ENCODE peak calls at places on chromosomes 7 and 10, in five cellular contexts. U, A, I, D and Q are unnamed samples.

GRCh38 chr10:125094826-125095225 is 65.5 kb downstream of the CTBP2 start:
- DNase-seq in D (no peak), U (no peak), I (no peak), A (no peak), Q (peak)

GRCh38 chr10:124064676-124065075 is 28.7 kb downstream of the CHST15 start:
- DNase-seq in D (no peak), A (no peak), I (no peak), U (peak), Q (no peak)

GRCh38 chr7:13851756-13852155 is 137.7 kb downstream of the ETV1 start:
- DNase-seq in A (no peak), U (no peak), I (no peak), D (peak), Q (peak)

GRCh38 chr10:76036410-76036940 is 605.1 kb downstream of the LRMDA start:
- DNase-seq in D (peak), I (no peak), U (peak), A (no peak), Q (peak)

GRCh38 chr7:140170375-140170774 is 6.4 kb downstream of the KDM7A start:
- DNase-seq in I (no peak), D (no peak), A (no peak), U (no peak), Q (no peak)

GRCh38 chr7:35848728-35849127 is 47.9 kb downstream of the SEPTIN7 start:
- DNase-seq in U (no peak), D (peak), I (no peak), A (no peak), Q (no peak)

GRCh38 chr7:142857625-142858024 is 2.7 kb downstream of the EPHB6 start:
- DNase-seq in I (no peak), A (no peak), U (no peak), D (no peak), Q (no peak)

GRCh38 chr10:119786117-119786769 is 60.4 kb downstream of the INPP5F start:
- DNase-seq in I (no peak), D (peak), A (no peak), U (no peak), Q (no peak)

GRCh38 chr10:63323930-63324854 is 141.6 kb downstream of the JMJD1C start:
- DNase-seq in U (no peak), D (no peak), I (no peak), A (no peak), Q (no peak)

GRCh38 chr10:89665302-89665701 is 20.3 kb upstream of the PANK1 start:
- DNase-seq in A (no peak), D (no peak), U (no peak), I (no peak), Q (no peak)

GRCh38 chr7:72391821-72392377 is 20.2 kb downstream of the CALN1 start:
- DNase-seq in A (no peak), U (no peak), D (no peak), I (no peak), Q (no peak)

GRCh38 chr7:139774376-139774775 is 3.4 kb downstream of the HIPK2 start:
- DNase-seq in I (no peak), U (no peak), A (no peak), D (peak), Q (peak)